ENCODE peak calls at places on chromosomes 6 and 20, in eight cellular contexts. Q is uterus, S is esophagus muscularis mucosa, V is pancreas, R is astrocyte of the spinal cord, P is tibial nerve, M is fibroblast of mammary gland, O is cardiac fibroblast. B is an unnamed sample.

GRCh38 chr6:74873911-74874310 is 331.9 kb downstream of the COL12A1 start:
- DNase-seq in O (no peak), R (peak; percentile 49), S (no peak), Q (no peak), V (no peak), M (no peak), P (no peak), B (no peak)

GRCh38 chr6:114158838-114159694 is 183.8 kb downstream of the HS3ST5 start:
- DNase-seq in O (no peak), Q (no peak), P (no peak), S (no peak), M (no peak), R (no peak), V (no peak), B (no peak)

GRCh38 chr6:55898342-55898741 is 23.0 kb upstream of the BMP5 start:
- DNase-seq in S (no peak), M (no peak), P (no peak), O (peak; percentile 73), R (peak; percentile 23), Q (no peak), V (no peak), B (no peak)

GRCh38 chr6:118892248-118893094 is 1.5 kb upstream of the ASF1A start:
- DNase-seq in O (peak; percentile 55), Q (no peak), M (no peak), P (no peak), V (no peak), R (peak; percentile 22), S (no peak), B (no peak)

GRCh38 chr6:112984899-112985298 is 637.8 kb downstream of the RFPL4B start:
- DNase-seq in P (no peak), S (no peak), R (no peak), Q (no peak), O (no peak), V (no peak), M (no peak), B (no peak)

GRCh38 chr6:3940703-3941102 is 91.5 kb downstream of the FAM50B start:
- DNase-seq in S (peak; percentile 53), V (no peak), M (no peak), Q (no peak), O (no peak), R (no peak), P (no peak), B (no peak)

GRCh38 chr6:169810066-169810989 is 58.9 kb downstream of the ERMARD start:
- DNase-seq in V (no peak), P (no peak), R (no peak), M (no peak), S (peak; percentile 87), O (no peak), Q (no peak), B (no peak)

GRCh38 chr20:63125581-63125892 is 90.4 kb downstream of the YTHDF1 start:
- DNase-seq in S (no peak), Q (no peak), V (no peak), O (no peak), M (no peak), P (no peak), R (no peak), B (no peak)

GRCh38 chr6:130838971-130839370 is 11.8 kb downstream of the SMLR1 start:
- DNase-seq in R (no peak), P (no peak), Q (no peak), S (no peak), M (no peak), V (no peak), O (no peak), B (no peak)
- H3K4me3 ChIP-seq in R (no peak overlapping the region), P (no peak overlapping the region), Q (no peak overlapping the region), S (no peak overlapping the region), M (no peak overlapping the region), V (no peak overlapping the region), O (no peak overlapping the region), B (no peak overlapping the region)

DNA sequence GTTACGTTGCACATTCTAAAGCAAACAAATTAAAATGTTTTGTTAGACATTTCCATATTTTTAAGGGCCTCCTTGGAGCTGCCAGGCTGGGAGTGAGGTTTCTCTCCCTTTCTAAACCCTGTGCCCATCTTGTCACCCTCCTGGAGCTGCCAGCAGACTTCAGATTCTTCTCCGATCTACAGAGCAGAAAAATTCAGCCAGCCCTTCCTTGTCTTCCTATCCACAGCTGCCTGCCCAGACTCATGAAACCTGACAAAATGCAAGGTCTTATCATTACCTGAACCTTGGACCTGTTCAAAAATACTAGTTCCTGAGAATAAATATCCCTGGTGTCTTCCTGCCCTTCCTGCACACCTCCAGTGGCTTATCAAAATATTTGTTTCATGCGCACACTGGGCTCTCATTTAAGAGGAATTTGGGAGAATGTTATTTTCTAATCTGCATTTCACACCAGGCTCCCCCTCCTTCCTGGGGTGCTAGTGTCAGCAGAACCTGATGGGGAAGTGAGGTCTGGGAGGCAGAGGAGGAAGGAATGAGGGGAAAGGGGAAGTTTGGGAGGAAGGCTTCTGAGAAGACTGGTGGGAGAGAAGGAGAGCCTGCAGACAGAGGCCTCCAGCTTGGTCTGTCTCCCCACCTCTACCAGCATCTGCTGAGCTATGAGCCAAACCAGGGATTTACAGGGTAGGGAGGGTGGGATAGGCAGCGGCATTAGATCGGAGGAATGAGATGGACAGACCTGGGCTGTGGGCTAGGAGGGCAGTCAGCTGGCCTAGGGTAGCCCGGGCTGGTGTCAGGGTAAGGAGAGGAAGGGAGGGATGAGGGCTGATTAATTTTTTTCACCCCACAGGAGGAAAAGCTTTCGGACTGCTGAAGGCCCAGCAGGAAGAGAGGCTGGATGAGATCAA is at the start of gene AIF1:
- DNase-seq in R (no peak), M (no peak), P (no peak), O (no peak), Q (no peak), S (no peak), V (no peak), B (no peak)
- H3K4me3 ChIP-seq in R (no peak within 1 kb of the TSS), M (no peak within 1 kb of the TSS), P (peak within 1 kb of the TSS; percentile 39), O (no peak within 1 kb of the TSS), Q (no peak within 1 kb of the TSS), S (peak within 1 kb of the TSS; percentile 40), V (no peak within 1 kb of the TSS), B (no peak within 1 kb of the TSS)

GRCh38 chr6:42249279-42249678 is 31.6 kb upstream of the MRPS10 start:
- DNase-seq in Q (no peak), R (no peak), V (no peak), S (no peak), M (peak; percentile 54), O (peak; percentile 51), P (no peak), B (no peak)

GRCh38 chr6:42254505-42254904 is 36.8 kb upstream of the MRPS10 start:
- DNase-seq in O (no peak), M (no peak), V (no peak), S (no peak), P (no peak), R (no peak), Q (no peak), B (no peak)

GRCh38 chr6:42251911-42252637 is 34.4 kb upstream of the MRPS10 start:
- DNase-seq in V (peak; percentile 86), R (peak; percentile 25), S (no peak), M (peak; percentile 81), Q (peak; percentile 66), P (no peak), O (peak; percentile 42), B (no peak)

GRCh38 chr6:42250509-42250908 is 32.8 kb upstream of the MRPS10 start:
- DNase-seq in M (no peak), R (no peak), S (no peak), P (no peak), O (no peak), Q (no peak), V (no peak), B (no peak)

GRCh38 chr6:42251500-42251899 is 33.8 kb upstream of the MRPS10 start:
- DNase-seq in P (no peak), O (peak; percentile 38), Q (no peak), M (no peak), V (no peak), R (peak; percentile 23), S (no peak), B (no peak)
- H3K4me3 ChIP-seq in P (no peak overlapping the region), O (no peak overlapping the region), Q (no peak overlapping the region), M (no peak overlapping the region), V (no peak overlapping the region), R (no peak overlapping the region), S (no peak overlapping the region), B (no peak overlapping the region)

DNA sequence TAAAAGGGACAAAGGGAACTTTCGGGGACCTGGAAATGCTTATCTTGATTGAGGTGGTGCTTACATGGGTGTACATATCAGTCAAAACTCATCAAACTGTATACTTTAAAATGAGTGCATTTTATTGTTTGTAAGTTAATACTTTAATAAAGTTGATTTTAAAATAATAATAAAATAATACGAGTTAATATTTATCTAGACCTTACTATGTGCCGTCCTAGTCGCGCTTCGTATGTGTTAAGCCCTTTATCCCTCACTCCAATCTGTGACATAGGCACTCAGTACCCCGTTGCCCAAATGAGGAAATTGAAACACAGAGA is 47.5 kb downstream of the PDYN start:
- DNase-seq in P (no peak), V (no peak), O (no peak), S (no peak), Q (no peak), R (no peak), M (no peak), B (no peak)
- H3K4me3 ChIP-seq in P (no peak overlapping the region), V (no peak overlapping the region), O (no peak overlapping the region), S (no peak overlapping the region), Q (peak overlapping the region; percentile 27), R (no peak overlapping the region), M (no peak overlapping the region), B (no peak overlapping the region)

GRCh38 chr6:27591660-27592059 is 118.8 kb upstream of the ZNF184 start:
- DNase-seq in R (peak; percentile 49), P (no peak), S (no peak), Q (no peak), V (no peak), M (peak; percentile 72), O (peak; percentile 85), B (peak; percentile 71)

GRCh38 chr6:27592107-27592480 is 119.2 kb upstream of the ZNF184 start:
- DNase-seq in O (no peak), R (peak; percentile 31), M (peak; percentile 50), P (no peak), V (no peak), Q (no peak), S (no peak), B (peak; percentile 44)

GRCh38 chr6:27593861-27594260 is 121.0 kb upstream of the ZNF184 start:
- DNase-seq in R (no peak), V (no peak), O (no peak), Q (no peak), M (no peak), P (no peak), S (no peak), B (no peak)

GRCh38 chr6:27592481-27593199 is 119.7 kb upstream of the ZNF184 start:
- DNase-seq in Q (no peak), P (no peak), V (no peak), O (peak; percentile 92), S (no peak), M (peak; percentile 73), R (peak; percentile 63), B (peak; percentile 79)

GRCh38 chr6:27593200-27593818 is 120.4 kb upstream of the ZNF184 start:
- DNase-seq in M (no peak), R (no peak), S (no peak), O (no peak), V (no peak), P (no peak), Q (no peak), B (peak; percentile 43)
- H3K4me3 ChIP-seq in M (peak overlapping the region; percentile 69), R (peak overlapping the region; percentile 45), S (no peak overlapping the region), O (peak overlapping the region; percentile 31), V (no peak overlapping the region), P (peak overlapping the region; percentile 13), Q (no peak overlapping the region), B (peak overlapping the region; percentile 56)

DNA sequence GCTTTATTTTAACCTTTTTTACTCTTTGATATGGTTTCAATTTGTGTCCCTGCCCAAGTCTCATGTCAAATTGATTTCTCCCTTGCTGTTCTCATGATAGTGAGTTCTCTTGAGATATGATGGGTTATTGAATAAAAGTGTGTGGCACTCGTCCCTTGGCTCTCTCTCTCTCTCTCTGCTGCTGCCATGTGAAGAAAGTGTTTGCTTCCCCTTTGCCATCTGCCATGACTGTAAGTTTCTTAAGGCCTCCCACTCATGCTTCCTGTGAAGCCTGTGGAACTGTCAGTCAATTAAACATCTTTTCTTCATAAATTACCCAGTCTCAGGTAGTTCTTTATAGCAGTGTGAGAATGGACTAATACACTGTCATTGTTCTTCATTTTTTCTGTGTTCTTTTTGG is 48.5 kb downstream of the LIN28B start:
- DNase-seq in Q (no peak), V (no peak), M (no peak), O (no peak), R (no peak), P (no peak), S (no peak), B (no peak)
- H3K4me3 ChIP-seq in Q (no peak overlapping the region), V (no peak overlapping the region), M (no peak overlapping the region), O (no peak overlapping the region), R (no peak overlapping the region), P (no peak overlapping the region), S (no peak overlapping the region), B (no peak overlapping the region)

B was measured in MG63.